ENCODE peak calls at places on chromosomes 13 and 19, in eight cellular contexts. One of them, this sample, is unnamed.

GRCh38 chr13:21673592-21674270 is 2.9 kb downstream of the FGF9 start:
- DNase-seq in adrenal gland: no peak
- DNase-seq in uterus: no peak
- DNase-seq in CD4-positive, CD25-positive, alpha-beta regulatory T cell: peak; percentile 49
- DNase-seq in adipocyte: peak; percentile 62
- DNase-seq in left ventricle myocardium inferior: peak; percentile 46
- DNase-seq in neural progenitor cell: peak; percentile 87
- DNase-seq in mucosa of descending colon: peak; percentile 71
- DNase-seq in this sample: peak; percentile 60

GRCh38 chr13:72891423-72891822 is 109.5 kb downstream of the PIBF1 start:
- DNase-seq in adrenal gland: no peak
- DNase-seq in uterus: no peak
- DNase-seq in CD4-positive, CD25-positive, alpha-beta regulatory T cell: no peak
- DNase-seq in adipocyte: no peak
- DNase-seq in left ventricle myocardium inferior: no peak
- DNase-seq in neural progenitor cell: no peak
- DNase-seq in mucosa of descending colon: no peak
- DNase-seq in this sample: no peak

GRCh38 chr19:42505066-42505465 is 23.2 kb downstream of the CEACAM1 start:
- DNase-seq in adrenal gland: no peak
- DNase-seq in uterus: no peak
- DNase-seq in CD4-positive, CD25-positive, alpha-beta regulatory T cell: peak; percentile 65
- DNase-seq in adipocyte: no peak
- DNase-seq in left ventricle myocardium inferior: no peak
- DNase-seq in neural progenitor cell: no peak
- DNase-seq in mucosa of descending colon: no peak
- DNase-seq in this sample: no peak

GRCh38 chr13:36447501-36447900 is 15.2 kb downstream of the CCNA1 start:
- DNase-seq in adrenal gland: no peak
- DNase-seq in uterus: peak; percentile 46
- DNase-seq in CD4-positive, CD25-positive, alpha-beta regulatory T cell: no peak
- DNase-seq in adipocyte: no peak
- DNase-seq in left ventricle myocardium inferior: no peak
- DNase-seq in neural progenitor cell: no peak
- DNase-seq in mucosa of descending colon: no peak
- DNase-seq in this sample: no peak

GRCh38 chr13:101417043-101417406 is 717 bp upstream of the NALCN start:
- DNase-seq in adrenal gland: no peak
- DNase-seq in uterus: no peak
- DNase-seq in CD4-positive, CD25-positive, alpha-beta regulatory T cell: no peak
- DNase-seq in adipocyte: peak; percentile 55
- DNase-seq in left ventricle myocardium inferior: no peak
- DNase-seq in neural progenitor cell: peak; percentile 9
- DNase-seq in mucosa of descending colon: no peak
- DNase-seq in this sample: no peak

GRCh38 chr13:43516401-43516826 is 270.4 kb downstream of the ENOX1 start:
- DNase-seq in adrenal gland: no peak
- DNase-seq in uterus: peak; percentile 77
- DNase-seq in CD4-positive, CD25-positive, alpha-beta regulatory T cell: no peak
- DNase-seq in adipocyte: peak; percentile 79
- DNase-seq in left ventricle myocardium inferior: no peak
- DNase-seq in neural progenitor cell: no peak
- DNase-seq in mucosa of descending colon: no peak
- DNase-seq in this sample: no peak

GRCh38 chr13:86660090-86660489 is 860.9 kb upstream of the SLITRK6 start:
- DNase-seq in adrenal gland: no peak
- DNase-seq in uterus: no peak
- DNase-seq in CD4-positive, CD25-positive, alpha-beta regulatory T cell: no peak
- DNase-seq in adipocyte: no peak
- DNase-seq in left ventricle myocardium inferior: no peak
- DNase-seq in neural progenitor cell: no peak
- DNase-seq in mucosa of descending colon: no peak
- DNase-seq in this sample: no peak

GRCh38 chr13:28486144-28486543 is 8.8 kb downstream of the FLT1 start:
- DNase-seq in adrenal gland: no peak
- DNase-seq in uterus: no peak
- DNase-seq in CD4-positive, CD25-positive, alpha-beta regulatory T cell: no peak
- DNase-seq in adipocyte: no peak
- DNase-seq in left ventricle myocardium inferior: no peak
- DNase-seq in neural progenitor cell: no peak
- DNase-seq in mucosa of descending colon: no peak
- DNase-seq in this sample: no peak

GRCh38 chr13:77333521-77334083 is 6.7 kb upstream of the MYCBP2 start:
- DNase-seq in adrenal gland: no peak
- DNase-seq in uterus: no peak
- DNase-seq in CD4-positive, CD25-positive, alpha-beta regulatory T cell: no peak
- DNase-seq in adipocyte: no peak
- DNase-seq in left ventricle myocardium inferior: no peak
- DNase-seq in neural progenitor cell: no peak
- DNase-seq in mucosa of descending colon: no peak
- DNase-seq in this sample: no peak

GRCh38 chr13:28324181-28324789 is 170.6 kb downstream of the FLT1 start:
- DNase-seq in adrenal gland: peak; percentile 72
- DNase-seq in uterus: peak; percentile 50
- DNase-seq in CD4-positive, CD25-positive, alpha-beta regulatory T cell: peak; percentile 68
- DNase-seq in adipocyte: peak; percentile 85
- DNase-seq in left ventricle myocardium inferior: peak; percentile 33
- DNase-seq in neural progenitor cell: peak; percentile 84
- DNase-seq in mucosa of descending colon: peak; percentile 85
- DNase-seq in this sample: peak; percentile 74

GRCh38 chr13:80012281-80012680 is 328.6 kb downstream of the SPRY2 start:
- DNase-seq in adrenal gland: no peak
- DNase-seq in uterus: no peak
- DNase-seq in CD4-positive, CD25-positive, alpha-beta regulatory T cell: no peak
- DNase-seq in adipocyte: peak; percentile 24
- DNase-seq in left ventricle myocardium inferior: no peak
- DNase-seq in neural progenitor cell: no peak
- DNase-seq in mucosa of descending colon: peak; percentile 6
- DNase-seq in this sample: no peak

GRCh38 chr13:51814825-51815650 is 11.1 kb upstream of the DHRS12 start:
- DNase-seq in adrenal gland: peak; percentile 89
- DNase-seq in uterus: peak; percentile 65
- DNase-seq in CD4-positive, CD25-positive, alpha-beta regulatory T cell: peak; percentile 88
- DNase-seq in adipocyte: peak; percentile 82
- DNase-seq in left ventricle myocardium inferior: peak; percentile 52
- DNase-seq in neural progenitor cell: peak; percentile 76
- DNase-seq in mucosa of descending colon: peak; percentile 87
- DNase-seq in this sample: peak; percentile 63

GRCh38 chr19:14979498-14980255 is at the start of gene SLC1A6:
- DNase-seq in adrenal gland: no peak
- DNase-seq in uterus: no peak
- DNase-seq in CD4-positive, CD25-positive, alpha-beta regulatory T cell: no peak
- DNase-seq in adipocyte: peak; percentile 2
- DNase-seq in left ventricle myocardium inferior: no peak
- DNase-seq in neural progenitor cell: peak; percentile 89
- DNase-seq in mucosa of descending colon: no peak
- DNase-seq in this sample: no peak

GRCh38 chr19:57566396-57567256 is 7.0 kb upstream of the ZNF550 start:
- DNase-seq in adrenal gland: no peak
- DNase-seq in uterus: no peak
- DNase-seq in CD4-positive, CD25-positive, alpha-beta regulatory T cell: peak; percentile 32
- DNase-seq in adipocyte: peak; percentile 32
- DNase-seq in left ventricle myocardium inferior: no peak
- DNase-seq in neural progenitor cell: peak; percentile 40
- DNase-seq in mucosa of descending colon: no peak
- DNase-seq in this sample: peak; percentile 54

GRCh38 chr13:51590966-51591627 is 6.8 kb downstream of the WDFY2 start:
- DNase-seq in adrenal gland: peak; percentile 83
- DNase-seq in uterus: peak; percentile 28
- DNase-seq in CD4-positive, CD25-positive, alpha-beta regulatory T cell: no peak
- DNase-seq in adipocyte: peak; percentile 84
- DNase-seq in left ventricle myocardium inferior: no peak
- DNase-seq in neural progenitor cell: no peak
- DNase-seq in mucosa of descending colon: no peak
- DNase-seq in this sample: no peak

GRCh38 chr19:50794778-50795664 is 4.8 kb downstream of the ACP4 start:
- DNase-seq in adrenal gland: no peak
- DNase-seq in uterus: no peak
- DNase-seq in CD4-positive, CD25-positive, alpha-beta regulatory T cell: no peak
- DNase-seq in adipocyte: no peak
- DNase-seq in left ventricle myocardium inferior: no peak
- DNase-seq in neural progenitor cell: no peak
- DNase-seq in mucosa of descending colon: no peak
- DNase-seq in this sample: peak; percentile 41

GRCh38 chr19:39422020-39422419 is 9.6 kb downstream of the PLEKHG2 start:
- DNase-seq in adrenal gland: no peak
- DNase-seq in uterus: no peak
- DNase-seq in CD4-positive, CD25-positive, alpha-beta regulatory T cell: no peak
- DNase-seq in adipocyte: no peak
- DNase-seq in left ventricle myocardium inferior: no peak
- DNase-seq in neural progenitor cell: no peak
- DNase-seq in mucosa of descending colon: no peak
- DNase-seq in this sample: no peak

GRCh38 chr19:39563408-39563807 is 23.4 kb upstream of the EID2 start:
- DNase-seq in adrenal gland: no peak
- DNase-seq in uterus: no peak
- DNase-seq in CD4-positive, CD25-positive, alpha-beta regulatory T cell: no peak
- DNase-seq in adipocyte: no peak
- DNase-seq in left ventricle myocardium inferior: no peak
- DNase-seq in neural progenitor cell: no peak
- DNase-seq in mucosa of descending colon: no peak
- DNase-seq in this sample: no peak

GRCh38 chr13:41554626-41555386 is 97.5 kb downstream of the RGCC start:
- DNase-seq in adrenal gland: no peak
- DNase-seq in uterus: no peak
- DNase-seq in CD4-positive, CD25-positive, alpha-beta regulatory T cell: peak; percentile 34
- DNase-seq in adipocyte: no peak
- DNase-seq in left ventricle myocardium inferior: no peak
- DNase-seq in neural progenitor cell: no peak
- DNase-seq in mucosa of descending colon: no peak
- DNase-seq in this sample: no peak
- H3K4me3 ChIP-seq in adrenal gland: no peak overlapping the region
- H3K4me3 ChIP-seq in uterus: no peak overlapping the region
- H3K4me3 ChIP-seq in CD4-positive, CD25-positive, alpha-beta regulatory T cell: no peak overlapping the region
- H3K4me3 ChIP-seq in adipocyte: no peak overlapping the region
- H3K4me3 ChIP-seq in left ventricle myocardium inferior: no peak overlapping the region
- H3K4me3 ChIP-seq in neural progenitor cell: no peak overlapping the region
- H3K4me3 ChIP-seq in mucosa of descending colon: no peak overlapping the region
- H3K4me3 ChIP-seq in this sample: no peak overlapping the region

GRCh38 chr19:48749571-48750198 is 2.8 kb downstream of the FUT1 start:
- DNase-seq in adrenal gland: no peak
- DNase-seq in uterus: no peak
- DNase-seq in CD4-positive, CD25-positive, alpha-beta regulatory T cell: no peak
- DNase-seq in adipocyte: no peak
- DNase-seq in left ventricle myocardium inferior: no peak
- DNase-seq in neural progenitor cell: no peak
- DNase-seq in mucosa of descending colon: no peak
- DNase-seq in this sample: no peak

GRCh38 chr19:48750351-48750750 is 2.1 kb downstream of the FUT1 start:
- DNase-seq in adrenal gland: no peak
- DNase-seq in uterus: no peak
- DNase-seq in CD4-positive, CD25-positive, alpha-beta regulatory T cell: no peak
- DNase-seq in adipocyte: no peak
- DNase-seq in left ventricle myocardium inferior: no peak
- DNase-seq in neural progenitor cell: no peak
- DNase-seq in mucosa of descending colon: no peak
- DNase-seq in this sample: no peak

GRCh38 chr19:48752511-48753365 is at the start of gene FUT1:
- DNase-seq in adrenal gland: no peak
- DNase-seq in uterus: no peak
- DNase-seq in CD4-positive, CD25-positive, alpha-beta regulatory T cell: peak; percentile 44
- DNase-seq in adipocyte: peak; percentile 55
- DNase-seq in left ventricle myocardium inferior: peak; percentile 72
- DNase-seq in neural progenitor cell: peak; percentile 89
- DNase-seq in mucosa of descending colon: peak; percentile 72
- DNase-seq in this sample: no peak

GRCh38 chr19:48750771-48751504 is 1.5 kb downstream of the FUT1 start:
- DNase-seq in adrenal gland: no peak
- DNase-seq in uterus: no peak
- DNase-seq in CD4-positive, CD25-positive, alpha-beta regulatory T cell: no peak
- DNase-seq in adipocyte: no peak
- DNase-seq in left ventricle myocardium inferior: no peak
- DNase-seq in neural progenitor cell: no peak
- DNase-seq in mucosa of descending colon: no peak
- DNase-seq in this sample: no peak

DNA sequence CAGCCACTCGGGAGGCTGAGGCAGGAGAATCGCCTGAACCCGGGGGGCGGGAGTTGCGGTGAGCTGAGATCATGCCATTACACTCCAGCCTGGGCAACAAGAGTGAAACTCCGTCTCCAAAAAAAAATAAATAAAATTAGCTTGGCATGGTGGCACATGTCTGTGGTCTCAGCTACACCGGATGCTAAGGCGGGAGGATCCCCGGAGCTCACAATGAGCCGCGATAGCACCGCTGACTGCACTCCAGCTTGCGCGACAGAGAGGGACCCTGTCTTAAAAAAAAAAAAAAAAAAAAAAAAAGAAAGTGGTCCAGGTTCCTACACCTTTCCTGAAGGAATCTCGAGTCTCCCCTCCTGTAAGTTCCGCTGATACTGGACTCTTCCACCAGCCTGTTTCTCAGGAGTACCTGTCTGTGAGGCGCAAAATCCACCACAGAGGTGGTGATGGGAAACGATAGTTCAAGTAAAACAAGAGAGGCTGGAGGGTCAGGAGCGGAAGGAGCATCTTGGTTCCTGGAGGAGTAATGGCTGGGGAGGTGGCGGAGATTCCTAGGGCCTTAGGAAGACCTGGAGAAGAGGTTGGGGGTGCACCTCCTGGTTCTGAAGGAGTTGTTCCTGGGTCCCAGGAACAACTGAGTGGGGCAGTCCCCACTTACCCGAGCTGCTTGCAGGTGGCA is 468 bp downstream of the FUT1 start:
- DNase-seq in adrenal gland: no peak
- DNase-seq in uterus: no peak
- DNase-seq in CD4-positive, CD25-positive, alpha-beta regulatory T cell: peak; percentile 54
- DNase-seq in adipocyte: no peak
- DNase-seq in left ventricle myocardium inferior: no peak
- DNase-seq in neural progenitor cell: peak; percentile 46
- DNase-seq in mucosa of descending colon: no peak
- DNase-seq in this sample: no peak
- H3K4me3 ChIP-seq in adrenal gland: peak overlapping the region; percentile 3
- H3K4me3 ChIP-seq in uterus: peak overlapping the region; percentile 10
- H3K4me3 ChIP-seq in CD4-positive, CD25-positive, alpha-beta regulatory T cell: no peak overlapping the region
- H3K4me3 ChIP-seq in adipocyte: no peak overlapping the region
- H3K4me3 ChIP-seq in left ventricle myocardium inferior: peak overlapping the region; percentile 64
- H3K4me3 ChIP-seq in neural progenitor cell: peak overlapping the region; percentile 87
- H3K4me3 ChIP-seq in mucosa of descending colon: no peak overlapping the region
- H3K4me3 ChIP-seq in this sample: no peak overlapping the region

DNA sequence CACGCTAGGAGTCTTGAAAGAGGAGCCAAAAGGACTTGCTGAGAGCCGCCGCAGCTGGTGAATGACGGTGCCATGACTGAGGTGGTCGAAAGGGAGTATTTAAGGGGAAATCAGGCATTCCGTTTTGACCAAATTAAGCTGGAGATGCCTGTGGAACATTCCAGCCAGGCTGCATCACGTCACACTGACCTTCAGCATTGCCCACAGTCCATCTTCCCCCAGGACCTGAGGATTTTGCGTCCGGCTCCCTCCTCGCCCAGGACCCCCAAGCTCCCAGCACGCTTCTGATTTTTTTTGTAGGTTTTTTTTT is 12.0 kb downstream of the CYTH2 start:
- DNase-seq in adrenal gland: no peak
- DNase-seq in uterus: no peak
- DNase-seq in CD4-positive, CD25-positive, alpha-beta regulatory T cell: no peak
- DNase-seq in adipocyte: no peak
- DNase-seq in left ventricle myocardium inferior: no peak
- DNase-seq in neural progenitor cell: no peak
- DNase-seq in mucosa of descending colon: no peak
- DNase-seq in this sample: no peak
- H3K4me3 ChIP-seq in adrenal gland: no peak overlapping the region
- H3K4me3 ChIP-seq in uterus: peak overlapping the region; percentile 51
- H3K4me3 ChIP-seq in CD4-positive, CD25-positive, alpha-beta regulatory T cell: peak overlapping the region; percentile 40
- H3K4me3 ChIP-seq in adipocyte: peak overlapping the region; percentile 78
- H3K4me3 ChIP-seq in left ventricle myocardium inferior: peak overlapping the region; percentile 73
- H3K4me3 ChIP-seq in neural progenitor cell: no peak overlapping the region
- H3K4me3 ChIP-seq in mucosa of descending colon: no peak overlapping the region
- H3K4me3 ChIP-seq in this sample: no peak overlapping the region

GRCh38 chr19:1789282-1790020 is 22.6 kb downstream of the ATP8B3 start:
- DNase-seq in adrenal gland: no peak
- DNase-seq in uterus: no peak
- DNase-seq in CD4-positive, CD25-positive, alpha-beta regulatory T cell: no peak
- DNase-seq in adipocyte: no peak
- DNase-seq in left ventricle myocardium inferior: no peak
- DNase-seq in neural progenitor cell: no peak
- DNase-seq in mucosa of descending colon: no peak
- DNase-seq in this sample: no peak
- H3K4me3 ChIP-seq in adrenal gland: no peak overlapping the region
- H3K4me3 ChIP-seq in uterus: no peak overlapping the region
- H3K4me3 ChIP-seq in CD4-positive, CD25-positive, alpha-beta regulatory T cell: no peak overlapping the region
- H3K4me3 ChIP-seq in adipocyte: no peak overlapping the region
- H3K4me3 ChIP-seq in left ventricle myocardium inferior: peak overlapping the region; percentile 51
- H3K4me3 ChIP-seq in neural progenitor cell: no peak overlapping the region
- H3K4me3 ChIP-seq in mucosa of descending colon: no peak overlapping the region
- H3K4me3 ChIP-seq in this sample: no peak overlapping the region